ENCODE peak calls at places on chromosome 14, in seven cellular contexts. One of them, this sample, is unnamed.

GRCh38 chr14:50539051-50539450 is 6.7 kb upstream of the MAP4K5 start:
- DNase-seq in NCI-H510A: no peak
- DNase-seq in NCI-H2029: no peak
- DNase-seq in ovary: no peak
- DNase-seq in HT1080: no peak
- DNase-seq in HEK293T: no peak
- DNase-seq in stimulated activated CD8-positive, alpha-beta memory T cell treated with anti-CD3 and anti-CD28 coated beads, Interleukin-15, amount 100 ng/mL, for 4 hours: no peak
- DNase-seq in this sample: no peak

GRCh38 chr14:104708606-104709268 is 15.3 kb upstream of the ADSS1 start:
- DNase-seq in NCI-H510A: no peak
- DNase-seq in NCI-H2029: peak
- DNase-seq in ovary: peak
- DNase-seq in HT1080: peak
- DNase-seq in HEK293T: peak
- DNase-seq in stimulated activated CD8-positive, alpha-beta memory T cell treated with anti-CD3 and anti-CD28 coated beads, Interleukin-15, amount 100 ng/mL, for 4 hours: peak
- DNase-seq in this sample: peak

GRCh38 chr14:79275367-79275655 is 936.0 kb downstream of the DIO2 start:
- DNase-seq in NCI-H510A: no peak
- DNase-seq in NCI-H2029: no peak
- DNase-seq in ovary: no peak
- DNase-seq in HT1080: no peak
- DNase-seq in HEK293T: no peak
- DNase-seq in stimulated activated CD8-positive, alpha-beta memory T cell treated with anti-CD3 and anti-CD28 coated beads, Interleukin-15, amount 100 ng/mL, for 4 hours: no peak
- DNase-seq in this sample: no peak

GRCh38 chr14:31442284-31442683 is 15.0 kb downstream of the DTD2 start:
- DNase-seq in NCI-H510A: no peak
- DNase-seq in NCI-H2029: no peak
- DNase-seq in ovary: no peak
- DNase-seq in HT1080: no peak
- DNase-seq in HEK293T: no peak
- DNase-seq in stimulated activated CD8-positive, alpha-beta memory T cell treated with anti-CD3 and anti-CD28 coated beads, Interleukin-15, amount 100 ng/mL, for 4 hours: no peak
- DNase-seq in this sample: no peak

GRCh38 chr14:80930836-80931389 is 10.6 kb downstream of the CEP128 start:
- DNase-seq in NCI-H510A: no peak
- DNase-seq in NCI-H2029: no peak
- DNase-seq in ovary: no peak
- DNase-seq in HT1080: peak
- DNase-seq in HEK293T: no peak
- DNase-seq in stimulated activated CD8-positive, alpha-beta memory T cell treated with anti-CD3 and anti-CD28 coated beads, Interleukin-15, amount 100 ng/mL, for 4 hours: peak
- DNase-seq in this sample: peak

GRCh38 chr14:76726551-76726961 is 34.7 kb upstream of the VASH1 start:
- DNase-seq in NCI-H510A: no peak
- DNase-seq in NCI-H2029: no peak
- DNase-seq in ovary: no peak
- DNase-seq in HT1080: no peak
- DNase-seq in HEK293T: no peak
- DNase-seq in stimulated activated CD8-positive, alpha-beta memory T cell treated with anti-CD3 and anti-CD28 coated beads, Interleukin-15, amount 100 ng/mL, for 4 hours: no peak
- DNase-seq in this sample: no peak

GRCh38 chr14:61129168-61129745 is 148.2 kb downstream of the SLC38A6 start:
- DNase-seq in NCI-H510A: no peak
- DNase-seq in NCI-H2029: no peak
- DNase-seq in ovary: no peak
- DNase-seq in HT1080: no peak
- DNase-seq in HEK293T: no peak
- DNase-seq in stimulated activated CD8-positive, alpha-beta memory T cell treated with anti-CD3 and anti-CD28 coated beads, Interleukin-15, amount 100 ng/mL, for 4 hours: no peak
- DNase-seq in this sample: no peak

GRCh38 chr14:101288436-101289229 is 272.7 kb upstream of the DIO3 start:
- DNase-seq in NCI-H510A: no peak
- DNase-seq in NCI-H2029: no peak
- DNase-seq in ovary: peak
- DNase-seq in HT1080: no peak
- DNase-seq in HEK293T: no peak
- DNase-seq in stimulated activated CD8-positive, alpha-beta memory T cell treated with anti-CD3 and anti-CD28 coated beads, Interleukin-15, amount 100 ng/mL, for 4 hours: no peak
- DNase-seq in this sample: no peak

GRCh38 chr14:96852823-96853422 is 55.7 kb downstream of the VRK1 start:
- DNase-seq in NCI-H510A: no peak
- DNase-seq in NCI-H2029: no peak
- DNase-seq in ovary: no peak
- DNase-seq in HT1080: peak
- DNase-seq in HEK293T: peak
- DNase-seq in stimulated activated CD8-positive, alpha-beta memory T cell treated with anti-CD3 and anti-CD28 coated beads, Interleukin-15, amount 100 ng/mL, for 4 hours: no peak
- DNase-seq in this sample: no peak

GRCh38 chr14:31420013-31420318 is 384 bp downstream of the HEATR5A start:
- DNase-seq in NCI-H510A: peak
- DNase-seq in NCI-H2029: peak
- DNase-seq in ovary: peak
- DNase-seq in HT1080: peak
- DNase-seq in HEK293T: peak
- DNase-seq in stimulated activated CD8-positive, alpha-beta memory T cell treated with anti-CD3 and anti-CD28 coated beads, Interleukin-15, amount 100 ng/mL, for 4 hours: no peak
- DNase-seq in this sample: peak

GRCh38 chr14:40053396-40053795 is 621.2 kb upstream of the FBXO33 start:
- DNase-seq in NCI-H510A: no peak
- DNase-seq in NCI-H2029: no peak
- DNase-seq in ovary: no peak
- DNase-seq in HT1080: no peak
- DNase-seq in HEK293T: no peak
- DNase-seq in stimulated activated CD8-positive, alpha-beta memory T cell treated with anti-CD3 and anti-CD28 coated beads, Interleukin-15, amount 100 ng/mL, for 4 hours: no peak
- DNase-seq in this sample: no peak

GRCh38 chr14:72847721-72848120 is 46.2 kb downstream of the DPF3 start:
- DNase-seq in NCI-H510A: no peak
- DNase-seq in NCI-H2029: no peak
- DNase-seq in ovary: no peak
- DNase-seq in HT1080: peak
- DNase-seq in HEK293T: no peak
- DNase-seq in stimulated activated CD8-positive, alpha-beta memory T cell treated with anti-CD3 and anti-CD28 coated beads, Interleukin-15, amount 100 ng/mL, for 4 hours: no peak
- DNase-seq in this sample: no peak

GRCh38 chr14:104691546-104692260 is 2.3 kb downstream of the INF2 start:
- DNase-seq in NCI-H510A: no peak
- DNase-seq in NCI-H2029: no peak
- DNase-seq in ovary: no peak
- DNase-seq in HT1080: no peak
- DNase-seq in HEK293T: no peak
- DNase-seq in stimulated activated CD8-positive, alpha-beta memory T cell treated with anti-CD3 and anti-CD28 coated beads, Interleukin-15, amount 100 ng/mL, for 4 hours: no peak
- DNase-seq in this sample: no peak

GRCh38 chr14:93973607-93974006 is 2.8 kb downstream of the ASB2 start:
- DNase-seq in NCI-H510A: no peak
- DNase-seq in NCI-H2029: no peak
- DNase-seq in ovary: no peak
- DNase-seq in HT1080: no peak
- DNase-seq in HEK293T: no peak
- DNase-seq in stimulated activated CD8-positive, alpha-beta memory T cell treated with anti-CD3 and anti-CD28 coated beads, Interleukin-15, amount 100 ng/mL, for 4 hours: no peak
- DNase-seq in this sample: no peak

GRCh38 chr14:26190644-26191043 is 407.2 kb downstream of the NOVA1 start:
- DNase-seq in NCI-H510A: no peak
- DNase-seq in NCI-H2029: no peak
- DNase-seq in ovary: no peak
- DNase-seq in HT1080: peak
- DNase-seq in HEK293T: no peak
- DNase-seq in stimulated activated CD8-positive, alpha-beta memory T cell treated with anti-CD3 and anti-CD28 coated beads, Interleukin-15, amount 100 ng/mL, for 4 hours: no peak
- DNase-seq in this sample: no peak

GRCh38 chr14:67133595-67134441 is 55.4 kb upstream of the GARIN2 start:
- DNase-seq in NCI-H510A: no peak
- DNase-seq in NCI-H2029: no peak
- DNase-seq in ovary: no peak
- DNase-seq in HT1080: no peak
- DNase-seq in HEK293T: no peak
- DNase-seq in stimulated activated CD8-positive, alpha-beta memory T cell treated with anti-CD3 and anti-CD28 coated beads, Interleukin-15, amount 100 ng/mL, for 4 hours: no peak
- DNase-seq in this sample: no peak

GRCh38 chr14:79552778-79553177 is 658.5 kb downstream of the DIO2 start:
- DNase-seq in NCI-H510A: no peak
- DNase-seq in NCI-H2029: no peak
- DNase-seq in ovary: no peak
- DNase-seq in HT1080: no peak
- DNase-seq in HEK293T: no peak
- DNase-seq in stimulated activated CD8-positive, alpha-beta memory T cell treated with anti-CD3 and anti-CD28 coated beads, Interleukin-15, amount 100 ng/mL, for 4 hours: no peak
- DNase-seq in this sample: no peak

GRCh38 chr14:32087907-32088306 is 10.8 kb downstream of the ARHGAP5 start:
- DNase-seq in NCI-H510A: no peak
- DNase-seq in NCI-H2029: no peak
- DNase-seq in ovary: no peak
- DNase-seq in HT1080: no peak
- DNase-seq in HEK293T: no peak
- DNase-seq in stimulated activated CD8-positive, alpha-beta memory T cell treated with anti-CD3 and anti-CD28 coated beads, Interleukin-15, amount 100 ng/mL, for 4 hours: no peak
- DNase-seq in this sample: no peak

GRCh38 chr14:77593501-77593911 is 22.9 kb downstream of the SPTLC2 start:
- DNase-seq in NCI-H510A: no peak
- DNase-seq in NCI-H2029: no peak
- DNase-seq in ovary: no peak
- DNase-seq in HT1080: peak
- DNase-seq in HEK293T: no peak
- DNase-seq in stimulated activated CD8-positive, alpha-beta memory T cell treated with anti-CD3 and anti-CD28 coated beads, Interleukin-15, amount 100 ng/mL, for 4 hours: no peak
- DNase-seq in this sample: peak

GRCh38 chr14:36771256-36771655 is 109.6 kb downstream of the PAX9 start:
- DNase-seq in NCI-H510A: peak
- DNase-seq in NCI-H2029: peak
- DNase-seq in ovary: no peak
- DNase-seq in HT1080: no peak
- DNase-seq in HEK293T: no peak
- DNase-seq in stimulated activated CD8-positive, alpha-beta memory T cell treated with anti-CD3 and anti-CD28 coated beads, Interleukin-15, amount 100 ng/mL, for 4 hours: no peak
- DNase-seq in this sample: no peak

GRCh38 chr14:96135285-96135684 is 69.4 kb upstream of the BDKRB2 start:
- DNase-seq in NCI-H510A: no peak
- DNase-seq in NCI-H2029: peak
- DNase-seq in ovary: no peak
- DNase-seq in HT1080: no peak
- DNase-seq in HEK293T: no peak
- DNase-seq in stimulated activated CD8-positive, alpha-beta memory T cell treated with anti-CD3 and anti-CD28 coated beads, Interleukin-15, amount 100 ng/mL, for 4 hours: no peak
- DNase-seq in this sample: no peak

GRCh38 chr14:68182492-68182891 is 362.9 kb downstream of the RAD51B start:
- DNase-seq in NCI-H510A: no peak
- DNase-seq in NCI-H2029: no peak
- DNase-seq in ovary: no peak
- DNase-seq in HT1080: no peak
- DNase-seq in HEK293T: no peak
- DNase-seq in stimulated activated CD8-positive, alpha-beta memory T cell treated with anti-CD3 and anti-CD28 coated beads, Interleukin-15, amount 100 ng/mL, for 4 hours: no peak
- DNase-seq in this sample: peak

GRCh38 chr14:32578181-32578580 is 249.1 kb downstream of the AKAP6 start:
- DNase-seq in NCI-H510A: no peak
- DNase-seq in NCI-H2029: no peak
- DNase-seq in ovary: no peak
- DNase-seq in HT1080: no peak
- DNase-seq in HEK293T: no peak
- DNase-seq in stimulated activated CD8-positive, alpha-beta memory T cell treated with anti-CD3 and anti-CD28 coated beads, Interleukin-15, amount 100 ng/mL, for 4 hours: no peak
- DNase-seq in this sample: no peak

GRCh38 chr14:33686218-33686617 is 264.7 kb downstream of the EGLN3 start:
- DNase-seq in NCI-H510A: no peak
- DNase-seq in NCI-H2029: no peak
- DNase-seq in ovary: no peak
- DNase-seq in HT1080: peak
- DNase-seq in HEK293T: no peak
- DNase-seq in stimulated activated CD8-positive, alpha-beta memory T cell treated with anti-CD3 and anti-CD28 coated beads, Interleukin-15, amount 100 ng/mL, for 4 hours: no peak
- DNase-seq in this sample: no peak

GRCh38 chr14:74567646-74568379 is 44.2 kb downstream of the LTBP2 start:
- DNase-seq in NCI-H510A: no peak
- DNase-seq in NCI-H2029: no peak
- DNase-seq in ovary: no peak
- DNase-seq in HT1080: no peak
- DNase-seq in HEK293T: no peak
- DNase-seq in stimulated activated CD8-positive, alpha-beta memory T cell treated with anti-CD3 and anti-CD28 coated beads, Interleukin-15, amount 100 ng/mL, for 4 hours: no peak
- DNase-seq in this sample: no peak

GRCh38 chr14:105537580-105538474 is 11.4 kb downstream of the TMEM121 start:
- DNase-seq in NCI-H510A: no peak
- DNase-seq in NCI-H2029: no peak
- DNase-seq in ovary: peak
- DNase-seq in HT1080: no peak
- DNase-seq in HEK293T: peak
- DNase-seq in stimulated activated CD8-positive, alpha-beta memory T cell treated with anti-CD3 and anti-CD28 coated beads, Interleukin-15, amount 100 ng/mL, for 4 hours: peak
- DNase-seq in this sample: no peak

GRCh38 chr14:68144051-68144681 is 324.6 kb downstream of the RAD51B start:
- DNase-seq in NCI-H510A: no peak
- DNase-seq in NCI-H2029: no peak
- DNase-seq in ovary: no peak
- DNase-seq in HT1080: peak
- DNase-seq in HEK293T: no peak
- DNase-seq in stimulated activated CD8-positive, alpha-beta memory T cell treated with anti-CD3 and anti-CD28 coated beads, Interleukin-15, amount 100 ng/mL, for 4 hours: no peak
- DNase-seq in this sample: no peak

GRCh38 chr14:105945891-105946290 is 419.5 kb downstream of the TMEM121 start:
- DNase-seq in NCI-H510A: no peak
- DNase-seq in NCI-H2029: no peak
- DNase-seq in ovary: no peak
- DNase-seq in HT1080: no peak
- DNase-seq in HEK293T: no peak
- DNase-seq in stimulated activated CD8-positive, alpha-beta memory T cell treated with anti-CD3 and anti-CD28 coated beads, Interleukin-15, amount 100 ng/mL, for 4 hours: no peak
- DNase-seq in this sample: no peak

GRCh38 chr14:103801459-103801858 is 45.9 kb downstream of the PPP1R13B start:
- DNase-seq in NCI-H510A: peak
- DNase-seq in NCI-H2029: no peak
- DNase-seq in ovary: no peak
- DNase-seq in HT1080: peak
- DNase-seq in HEK293T: peak
- DNase-seq in stimulated activated CD8-positive, alpha-beta memory T cell treated with anti-CD3 and anti-CD28 coated beads, Interleukin-15, amount 100 ng/mL, for 4 hours: no peak
- DNase-seq in this sample: no peak

GRCh38 chr14:68819260-68819691 is 26.4 kb upstream of the ZFP36L1 start:
- DNase-seq in NCI-H510A: no peak
- DNase-seq in NCI-H2029: no peak
- DNase-seq in ovary: peak
- DNase-seq in HT1080: peak
- DNase-seq in HEK293T: no peak
- DNase-seq in stimulated activated CD8-positive, alpha-beta memory T cell treated with anti-CD3 and anti-CD28 coated beads, Interleukin-15, amount 100 ng/mL, for 4 hours: no peak
- DNase-seq in this sample: no peak

This sample was measured in GM06990.